ENCODE peak calls at places on chromosomes 12 and 14, in four cellular contexts. One of them, this sample, is unnamed.

GRCh38 chr12:124917841-124918621 is 3.6 kb upstream of the UBC start:
- DNase-seq in HCT116: no peak
- DNase-seq in GM12878: no peak
- DNase-seq in K562: peak
- DNase-seq in this sample: no peak

GRCh38 chr12:117518594-117519270 is 157.3 kb upstream of the NOS1 start:
- DNase-seq in GM12878: no peak
- DNase-seq in K562: no peak
- DNase-seq in HCT116: no peak
- DNase-seq in this sample: no peak

GRCh38 chr12:86634706-86635410 is 378.7 kb upstream of the MGAT4C start:
- DNase-seq in GM12878: no peak
- DNase-seq in K562: no peak
- DNase-seq in HCT116: no peak
- DNase-seq in this sample: no peak

GRCh38 chr12:22979854-22980253 is 354.9 kb downstream of the ETNK1 start:
- DNase-seq in GM12878: no peak
- DNase-seq in K562: no peak
- DNase-seq in HCT116: no peak
- DNase-seq in this sample: no peak

GRCh38 chr12:58593557-58594304 is 326.6 kb downstream of the LRIG3 start:
- DNase-seq in GM12878: no peak
- DNase-seq in K562: no peak
- DNase-seq in HCT116: peak
- DNase-seq in this sample: no peak

GRCh38 chr14:105217764-105218163 is 30.6 kb upstream of the BTBD6 start:
- DNase-seq in K562: no peak
- DNase-seq in GM12878: no peak
- DNase-seq in HCT116: no peak
- DNase-seq in this sample: no peak

GRCh38 chr12:9649532-9649940 is 20.0 kb upstream of the CLEC2D start:
- DNase-seq in K562: peak
- DNase-seq in HCT116: no peak
- DNase-seq in GM12878: peak
- DNase-seq in this sample: no peak

GRCh38 chr12:97943359-97943758 is 480.8 kb downstream of the RMST start:
- DNase-seq in K562: no peak
- DNase-seq in GM12878: no peak
- DNase-seq in HCT116: no peak
- DNase-seq in this sample: no peak

GRCh38 chr12:111270773-111271172 is 98.1 kb downstream of the PHETA1 start:
- DNase-seq in K562: no peak
- DNase-seq in GM12878: no peak
- DNase-seq in HCT116: peak
- DNase-seq in this sample: no peak

GRCh38 chr12:102298022-102298421 is 100.4 kb upstream of the PMCH start:
- DNase-seq in HCT116: no peak
- DNase-seq in GM12878: no peak
- DNase-seq in K562: no peak
- DNase-seq in this sample: no peak

GRCh38 chr14:95460647-95461478 is 55.6 kb downstream of the SYNE3 start:
- DNase-seq in GM12878: no peak
- DNase-seq in K562: no peak
- DNase-seq in HCT116: peak
- DNase-seq in this sample: no peak

GRCh38 chr14:71591929-71592328 is 340.3 kb upstream of the RGS6 start:
- DNase-seq in K562: no peak
- DNase-seq in HCT116: peak
- DNase-seq in GM12878: no peak
- DNase-seq in this sample: no peak

GRCh38 chr12:53299101-53299453 is 418 bp upstream of the MYG1 start:
- DNase-seq in HCT116: peak
- DNase-seq in K562: peak
- DNase-seq in GM12878: no peak
- DNase-seq in this sample: no peak

GRCh38 chr14:100622234-100622633 is 35.0 kb upstream of the BEGAIN start:
- DNase-seq in GM12878: no peak
- DNase-seq in HCT116: no peak
- DNase-seq in K562: no peak
- DNase-seq in this sample: no peak

GRCh38 chr14:56145965-56146364 is 27.8 kb downstream of the PELI2 start:
- DNase-seq in GM12878: no peak
- DNase-seq in K562: no peak
- DNase-seq in HCT116: no peak
- DNase-seq in this sample: no peak

GRCh38 chr12:66803972-66804371 is 125.1 kb upstream of the GRIP1 start:
- DNase-seq in GM12878: no peak
- DNase-seq in K562: no peak
- DNase-seq in HCT116: no peak
- DNase-seq in this sample: no peak

GRCh38 chr12:92444763-92445162 is 258.0 kb upstream of the PLEKHG7 start:
- DNase-seq in GM12878: no peak
- DNase-seq in HCT116: no peak
- DNase-seq in K562: no peak
- DNase-seq in this sample: no peak

GRCh38 chr14:50806241-50806933 is 24.6 kb downstream of the NIN start:
- DNase-seq in GM12878: no peak
- DNase-seq in K562: no peak
- DNase-seq in HCT116: no peak
- DNase-seq in this sample: no peak

GRCh38 chr12:38776657-38777056 is 128.7 kb downstream of the CPNE8 start:
- DNase-seq in GM12878: no peak
- DNase-seq in HCT116: no peak
- DNase-seq in K562: no peak
- DNase-seq in this sample: no peak

GRCh38 chr12:38775457-38775856 is 129.9 kb downstream of the CPNE8 start:
- DNase-seq in HCT116: no peak
- DNase-seq in GM12878: peak
- DNase-seq in K562: no peak
- DNase-seq in this sample: no peak

GRCh38 chr12:38771871-38772270 is 133.5 kb downstream of the CPNE8 start:
- DNase-seq in HCT116: no peak
- DNase-seq in GM12878: peak
- DNase-seq in K562: no peak
- DNase-seq in this sample: no peak

DNA sequence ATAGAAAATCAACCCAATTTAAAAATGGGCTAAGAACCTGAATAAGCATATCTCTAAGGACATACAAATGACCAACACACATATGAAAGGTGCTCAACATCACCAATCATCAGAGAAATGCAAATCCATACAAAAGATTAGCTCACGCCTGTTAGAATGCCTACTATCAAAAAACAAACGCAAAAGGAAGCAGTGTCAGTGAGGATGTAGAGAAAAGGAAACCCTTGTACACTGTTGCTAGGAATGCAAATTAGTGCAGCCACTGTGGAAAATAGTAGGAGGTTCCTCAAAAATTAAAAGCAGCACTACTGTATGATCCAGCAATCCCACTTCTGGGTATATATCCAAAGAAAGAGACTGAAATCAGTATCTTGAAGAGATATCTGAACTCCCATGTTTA is 133.0 kb downstream of the CPNE8 start:
- DNase-seq in GM12878: no peak
- DNase-seq in K562: no peak
- DNase-seq in HCT116: no peak
- DNase-seq in this sample: no peak
- H3K27ac ChIP-seq in GM12878: peak
- H3K27ac ChIP-seq in K562: no peak
- H3K27ac ChIP-seq in HCT116: no peak
- H3K27ac ChIP-seq in this sample: no peak

DNA sequence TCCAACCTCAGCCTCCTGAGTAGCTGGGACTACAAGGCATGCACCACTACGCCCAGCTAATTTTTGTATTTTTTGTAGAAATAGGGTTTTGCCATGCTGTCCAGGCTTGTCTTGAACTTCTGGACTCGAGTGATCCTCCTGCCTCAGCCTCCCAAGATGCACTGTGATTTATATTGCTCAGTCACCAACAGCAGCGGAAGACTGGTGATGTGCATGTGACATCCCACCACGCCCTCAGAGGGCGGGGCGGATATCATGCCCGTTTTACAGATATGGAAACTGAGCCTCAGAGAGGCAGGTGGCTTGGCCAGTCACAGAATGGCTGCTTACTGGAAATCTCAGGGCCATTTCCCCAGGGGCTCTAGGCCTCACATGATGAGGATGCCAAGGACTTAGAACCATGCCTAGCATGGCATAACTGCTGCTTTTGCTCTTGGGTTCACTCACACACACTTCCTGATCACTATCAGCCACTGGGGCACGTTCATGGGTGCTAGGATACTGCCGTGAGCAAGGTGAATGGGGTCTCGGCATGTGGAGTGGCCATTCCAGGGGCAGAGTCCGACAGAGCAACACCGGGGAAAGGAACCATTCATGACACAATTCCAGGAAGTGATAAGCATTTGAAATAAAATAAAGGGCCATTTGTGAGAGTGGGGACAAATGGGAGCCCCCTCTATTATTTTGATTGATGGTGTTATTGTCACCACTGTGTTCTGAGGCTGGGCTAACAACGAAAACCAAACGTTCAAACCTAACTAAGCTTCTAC is 31.9 kb downstream of the RBM19 start:
- DNase-seq in GM12878: no peak
- DNase-seq in K562: peak
- DNase-seq in HCT116: no peak
- DNase-seq in this sample: no peak
- TF ChIP-seq EGR1 in GM12878: no peak
- TF ChIP-seq EGR1 in K562: no peak
- TF ChIP-seq EGR1 in HCT116: no peak
- TF ChIP-seq EGR1 in this sample: no peak

DNA sequence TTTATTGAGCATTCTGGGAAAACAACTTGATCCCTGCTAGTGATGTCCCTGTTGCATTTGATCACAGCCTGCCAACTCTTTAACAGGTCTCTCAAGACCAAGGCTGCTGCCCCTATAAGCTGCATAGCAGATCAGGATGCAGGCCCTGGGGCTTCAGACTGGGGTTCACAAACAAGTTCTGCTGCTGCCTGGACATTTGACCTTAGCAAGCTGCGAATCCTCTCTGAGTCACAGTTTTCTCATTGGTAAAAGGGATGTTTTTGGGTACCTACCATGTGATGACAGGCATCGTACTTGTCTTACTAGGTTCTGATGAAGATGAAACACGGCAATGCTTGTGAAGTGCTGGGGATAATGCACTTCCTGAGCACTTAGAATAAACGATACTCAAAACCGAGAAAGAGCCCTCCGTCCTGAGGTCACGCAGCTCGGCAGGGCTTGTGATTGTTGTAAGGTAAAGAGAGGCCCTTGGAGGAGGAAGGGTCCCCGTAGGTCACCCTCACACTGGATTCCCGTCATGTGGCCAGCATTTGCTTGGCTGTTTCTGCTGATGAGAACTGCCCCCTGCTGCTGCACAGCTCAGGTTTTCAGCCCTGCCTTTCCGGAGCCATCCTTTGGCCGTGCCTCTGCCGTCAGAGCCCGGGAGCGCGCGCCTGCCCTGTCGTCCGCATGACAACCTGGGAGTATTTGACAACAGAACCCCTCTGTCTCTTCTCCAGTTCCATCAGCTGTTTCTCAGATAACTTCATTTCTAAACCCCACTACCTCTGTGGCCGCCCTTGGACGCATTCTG is 39.1 kb downstream of the TSPAN9 start:
- DNase-seq in GM12878: no peak
- DNase-seq in K562: no peak
- DNase-seq in HCT116: no peak
- DNase-seq in this sample: no peak
- TF ChIP-seq MAX in GM12878: no peak
- TF ChIP-seq MAX in K562: no peak
- TF ChIP-seq MAX in HCT116: no peak
- TF ChIP-seq MAX in this sample: no peak

GRCh38 chr12:96196781-96197180 is 2.6 kb downstream of the ELK3 start:
- DNase-seq in HCT116: no peak
- DNase-seq in K562: no peak
- DNase-seq in GM12878: no peak
- DNase-seq in this sample: no peak
- H3K27ac ChIP-seq in HCT116: peak
- H3K27ac ChIP-seq in K562: no peak
- H3K27ac ChIP-seq in GM12878: no peak
- H3K27ac ChIP-seq in this sample: no peak

This sample was measured in H1.